ENCODE peak calls at places on chromosome 19, in four cellular contexts. F is right lobe of liver, N is tibial nerve, K is testis. W is an unnamed sample.

GRCh38 chr19:51607077-51607476 is 23.1 kb downstream of the SIGLEC5 start:
- DNase-seq in F (no peak), N (no peak), K (no peak), W (no peak)

GRCh38 chr19:42386974-42387707 is 3.0 kb downstream of the CNFN start:
- DNase-seq in F (no peak), K (peak), N (peak), W (no peak)

GRCh38 chr19:19105365-19106060 is 32.8 kb downstream of the TMEM161A start:
- DNase-seq in K (peak), N (no peak), F (peak), W (no peak)

GRCh38 chr19:20051841-20052768 is 12.8 kb upstream of the ZNF682 start:
- DNase-seq in F (peak), K (peak), N (peak), W (peak)

GRCh38 chr19:45355402-45355801 is 14.9 kb downstream of the KLC3 start:
- DNase-seq in K (no peak), N (no peak), F (no peak), W (no peak)

GRCh38 chr19:18756896-18757295 is 34.2 kb downstream of the COMP start:
- DNase-seq in F (no peak), N (no peak), K (no peak), W (no peak)

GRCh38 chr19:6737873-6738725 is 719 bp upstream of the GPR108 start:
- DNase-seq in F (peak), N (peak), K (peak), W (peak)

GRCh38 chr19:53507523-53508442 is 30.2 kb upstream of the ZNF331 start:
- DNase-seq in K (no peak), F (no peak), N (no peak), W (no peak)

GRCh38 chr19:6738726-6739389 is 622 bp upstream of the TRIP10 start:
- DNase-seq in K (peak), F (no peak), N (no peak), W (no peak)

GRCh38 chr19:16896913-16897571 is 8.2 kb downstream of the F2RL3 start:
- DNase-seq in F (peak), K (peak), N (peak), W (peak)

GRCh38 chr19:30228113-30228725 is 144.0 kb upstream of the ZNF536 start:
- DNase-seq in K (no peak), N (no peak), F (no peak), W (no peak)

GRCh38 chr19:8340341-8341096 is 2.5 kb downstream of the KANK3 start:
- DNase-seq in F (peak), K (peak), N (no peak), W (peak)

GRCh38 chr19:18379803-18380747 is 5.9 kb upstream of the GDF15 start:
- DNase-seq in F (peak), K (peak), N (peak), W (peak)

GRCh38 chr19:32859591-32859990 is 10.0 kb downstream of the SLC7A9 start:
- DNase-seq in N (no peak), K (no peak), F (no peak), W (no peak)

GRCh38 chr19:30846102-30846501 is 473.9 kb downstream of the ZNF536 start:
- DNase-seq in F (no peak), N (no peak), K (no peak), W (no peak)

GRCh38 chr19:35907377-35907745 is 734 bp downstream of the TYROBP start:
- DNase-seq in N (no peak), F (no peak), K (no peak), W (no peak)
- TF ChIP-seq POLR2A in N (no peak), F (no peak), K (no peak), W (no peak)

GRCh38 chr19:10566658-10567410 is 1.0 kb upstream of the KRI1 start:
- DNase-seq in F (no peak), N (no peak), K (no peak), W (no peak)

GRCh38 chr19:10567696-10568443 is 909 bp downstream of the CDKN2D start:
- DNase-seq in K (no peak), N (no peak), F (no peak), W (no peak)

GRCh38 chr19:10566408-10566657 is 523 bp upstream of the KRI1 start:
- DNase-seq in K (no peak), N (no peak), F (no peak), W (no peak)

GRCh38 chr19:10568444-10568825 is 344 bp downstream of the CDKN2D start:
- DNase-seq in F (peak), K (no peak), N (no peak), W (no peak)

DNA sequence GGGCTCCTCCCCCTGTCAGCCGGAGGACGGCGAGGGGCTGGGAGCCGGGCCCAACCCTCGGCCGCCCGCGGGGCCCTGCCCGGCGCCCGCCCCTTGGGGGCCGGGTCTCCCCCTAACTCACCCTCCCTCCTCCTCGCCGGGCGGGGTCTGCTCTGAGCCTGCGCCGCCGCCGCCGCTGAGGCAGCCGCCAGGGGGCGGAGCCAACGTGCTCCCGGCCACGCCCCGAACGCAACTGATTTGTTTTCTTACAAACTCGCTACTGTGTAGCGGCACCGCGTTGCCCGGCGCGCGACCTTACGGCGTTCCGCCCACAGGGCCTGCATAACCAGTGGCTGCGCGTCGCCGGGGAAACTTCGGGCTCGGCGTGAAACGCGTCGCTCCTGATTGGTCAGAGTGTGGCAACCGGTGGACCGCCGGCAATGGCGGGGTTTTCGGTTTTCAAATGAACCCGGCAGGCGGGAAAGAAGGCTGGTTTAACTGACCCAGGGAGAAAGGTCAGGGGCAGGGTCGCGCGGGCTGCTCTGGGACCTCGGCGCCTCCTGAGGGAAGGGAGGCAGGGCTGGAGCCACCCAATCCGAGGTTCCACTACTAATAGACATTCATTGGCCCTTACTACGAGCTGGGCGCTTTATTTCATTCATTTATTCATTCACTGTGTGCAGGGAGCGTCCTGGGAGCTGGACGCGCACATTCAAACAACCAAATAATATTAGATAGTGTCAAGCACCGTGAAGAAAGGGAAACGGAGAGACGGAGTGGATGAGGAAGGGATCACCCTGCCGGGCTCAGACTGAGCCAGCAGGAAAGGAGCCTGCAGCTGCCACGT is at the start of gene CDKN2D:
- DNase-seq in K (peak), N (peak), F (peak), W (peak)
- TF ChIP-seq POLR2A in K (no peak), N (peak), F (peak), W (peak)

GRCh38 chr19:49923055-49924003 is 5.7 kb upstream of the ATF5 start:
- DNase-seq in K (no peak), N (no peak), F (peak), W (no peak)

GRCh38 chr19:49924004-49924880 is 4.8 kb upstream of the ATF5 start:
- DNase-seq in F (peak), K (no peak), N (no peak), W (peak)

GRCh38 chr19:49920624-49921363 is 8.2 kb upstream of the ATF5 start:
- DNase-seq in F (no peak), N (no peak), K (no peak), W (no peak)

GRCh38 chr19:49925486-49925885 is 3.5 kb upstream of the ATF5 start:
- DNase-seq in F (no peak), N (no peak), K (no peak), W (no peak)

DNA sequence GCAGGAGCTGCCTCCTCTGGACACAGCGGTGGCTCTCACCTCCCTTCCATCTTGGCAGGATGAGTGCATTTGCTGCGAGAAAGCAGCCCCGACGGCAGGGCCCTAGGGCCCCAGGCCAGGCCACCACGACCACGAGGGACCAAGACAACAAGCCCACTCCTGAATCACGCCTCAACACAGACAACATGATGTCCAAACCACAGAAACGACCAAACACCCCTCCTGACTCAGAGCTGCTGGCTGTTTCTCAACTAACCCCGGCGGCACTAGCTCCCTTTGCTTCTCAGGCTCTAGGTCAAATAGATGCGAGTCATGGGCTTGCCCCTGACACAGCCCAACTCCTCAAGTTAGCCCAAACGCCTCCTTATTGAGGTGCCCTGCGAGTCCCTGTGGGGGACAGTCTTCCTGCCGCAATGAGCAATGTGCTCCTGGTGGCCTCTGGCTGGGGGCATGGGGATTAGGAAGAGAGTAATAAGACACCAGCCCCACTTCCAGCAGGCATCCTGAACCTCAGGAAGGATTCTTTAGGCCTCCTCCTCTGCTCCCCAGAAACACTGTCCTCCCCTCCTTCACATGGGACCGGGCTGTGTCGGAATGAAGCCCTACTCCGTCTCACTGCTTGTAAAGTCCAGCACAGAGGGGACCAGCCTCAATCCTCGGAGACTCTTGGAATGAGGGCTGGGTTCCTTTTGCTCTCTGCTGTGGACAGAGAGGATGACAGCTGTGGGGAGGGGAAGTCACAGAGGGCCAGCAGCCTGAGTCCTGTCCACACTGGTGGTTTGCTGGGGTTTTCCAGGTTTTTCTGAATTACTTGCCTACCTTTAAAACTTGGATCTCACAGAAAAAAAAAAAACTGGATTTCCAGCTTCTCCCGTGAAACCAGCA is 6.9 kb upstream of the ATF5 start:
- DNase-seq in K (no peak), N (no peak), F (no peak), W (no peak)
- TF ChIP-seq POLR2A in K (no peak), N (no peak), F (no peak), W (no peak)

GRCh38 chr19:3405261-3405653 is 38.9 kb downstream of the NFIC start:
- DNase-seq in F (no peak), K (no peak), N (no peak), W (no peak)

GRCh38 chr19:3409346-3410064 is 43.1 kb downstream of the NFIC start:
- DNase-seq in F (peak), K (peak), N (peak), W (peak)

GRCh38 chr19:3408996-3409345 is 42.6 kb downstream of the NFIC start:
- DNase-seq in N (no peak), K (no peak), F (peak), W (no peak)

GRCh38 chr19:3406571-3407111 is 40.3 kb downstream of the NFIC start:
- DNase-seq in N (no peak), K (no peak), F (no peak), W (no peak)

DNA sequence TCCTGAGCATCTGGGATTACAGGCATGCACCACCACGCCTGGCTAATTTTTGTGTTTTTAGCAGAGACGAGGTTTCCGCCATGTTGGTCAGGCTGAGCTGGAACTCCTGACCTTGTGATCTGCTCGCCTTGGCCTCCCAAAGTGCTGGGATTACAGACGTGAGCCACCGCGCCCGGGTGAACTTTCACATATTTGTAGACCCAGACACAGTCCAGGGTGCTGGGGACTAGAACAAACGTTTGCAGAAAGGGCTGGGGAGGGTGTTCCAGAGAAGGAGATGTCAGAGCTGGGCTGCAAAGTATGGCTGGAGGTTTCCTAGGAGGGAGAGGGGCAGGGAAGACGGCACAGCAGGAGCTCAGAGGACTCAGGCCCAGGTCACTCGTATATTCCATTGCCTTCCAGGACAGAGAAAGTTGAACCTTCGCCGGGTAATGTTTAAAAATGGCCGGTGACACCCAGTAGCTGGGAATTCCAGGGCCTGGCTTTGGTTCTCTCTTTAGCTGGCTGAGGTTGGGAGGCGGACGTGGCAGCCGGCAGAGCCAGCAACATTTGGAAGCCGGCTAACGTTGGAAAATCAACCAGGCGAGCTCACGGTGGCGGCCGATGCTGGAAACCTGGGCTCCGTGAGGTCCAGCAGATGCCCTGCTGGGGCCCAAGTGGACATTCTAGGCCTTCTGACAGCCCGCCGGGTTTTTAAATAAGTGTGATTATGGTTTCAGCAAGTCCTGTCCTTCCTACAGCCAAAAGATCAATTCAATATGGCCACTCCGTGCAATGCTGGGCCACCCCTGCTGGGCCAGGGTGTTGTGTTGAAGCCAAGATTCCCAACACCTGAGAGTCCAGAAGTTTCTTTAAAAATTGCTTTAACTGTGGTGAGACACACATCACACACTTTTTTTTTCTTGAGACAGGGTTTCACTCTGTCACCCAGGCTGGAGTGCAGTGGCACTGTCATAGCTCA is 41.5 kb downstream of the NFIC start:
- DNase-seq in F (peak), K (peak), N (no peak), W (peak)
- TF ChIP-seq POLR2A in F (peak), K (no peak), N (no peak), W (peak)

GRCh38 chr19:2413159-2413558 is 14.2 kb downstream of the TIMM13 start:
- DNase-seq in F (no peak), N (no peak), K (no peak), W (no peak)
- TF ChIP-seq POLR2A in F (no peak), N (no peak), K (no peak), W (no peak)

GRCh38 chr19:43751466-43752220 is 3.1 kb downstream of the SMG9 start:
- DNase-seq in N (no peak), F (no peak), K (no peak), W (no peak)

GRCh38 chr19:43755256-43755801 is 567 bp upstream of the SMG9 start:
- DNase-seq in K (peak), N (peak), F (peak), W (peak)

GRCh38 chr19:43754312-43754561 is 525 bp downstream of the SMG9 start:
- DNase-seq in K (no peak), F (no peak), N (no peak), W (no peak)

GRCh38 chr19:43752287-43752875 is 2.4 kb downstream of the SMG9 start:
- DNase-seq in F (no peak), N (no peak), K (no peak), W (no peak)

DNA sequence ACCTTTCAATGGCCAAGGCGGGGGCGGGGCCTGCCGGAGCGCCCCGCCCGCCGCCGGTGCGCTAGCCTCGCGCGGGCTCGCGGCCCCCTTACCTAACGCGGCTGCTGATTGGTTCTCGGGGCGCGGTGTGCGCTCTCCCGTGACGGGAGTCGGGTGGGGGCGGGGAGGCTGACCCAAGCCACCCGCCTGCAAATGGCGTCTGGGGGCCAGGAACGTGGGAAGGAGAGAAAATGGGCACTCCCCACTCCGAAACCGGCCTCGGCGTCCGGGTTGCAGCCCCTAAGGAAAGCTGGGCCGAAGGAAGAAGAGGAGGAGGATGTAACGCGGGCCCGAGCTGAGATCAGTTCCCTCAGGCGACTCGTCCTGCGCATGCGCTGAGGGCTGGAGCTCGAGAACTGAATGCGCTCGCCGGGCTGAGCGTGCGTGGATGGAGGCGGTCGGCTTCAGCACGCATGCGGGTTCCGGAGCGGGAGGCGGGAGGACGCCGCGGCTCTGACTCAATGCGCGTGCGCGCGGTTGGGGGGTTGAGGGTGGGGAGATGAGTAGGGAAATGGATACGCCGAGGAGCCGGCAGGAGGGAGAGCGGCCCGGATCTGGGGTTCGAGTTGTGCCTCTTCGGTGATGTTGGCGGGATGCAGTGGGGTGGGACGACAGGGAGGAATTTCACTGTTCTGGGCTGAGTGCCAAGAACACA is at the start of gene SMG9:
- DNase-seq in F (peak), K (peak), N (peak), W (peak)
- TF ChIP-seq POLR2A in F (peak), K (peak), N (peak), W (peak)

GRCh38 chr19:58544591-58545285 is 874 bp downstream of the TRIM28 start:
- DNase-seq in N (no peak), F (peak), K (peak), W (no peak)
- TF ChIP-seq POLR2A in N (no peak), F (no peak), K (no peak), W (no peak)

W was measured in gastrocnemius medialis.